ENCODE peak calls at places on chromosomes 6 and 20, in four cellular contexts. One of them, this sample, is unnamed.

GRCh38 chr6:17418281-17419188 is 25.1 kb downstream of the CAP2 start:
- DNase-seq in NCI-H748 treated with DMSO at 0.1 percent for 48 hours: no peak
- DNase-seq in psoas muscle: no peak
- DNase-seq in T-helper 22 cell: no peak
- DNase-seq in this sample: no peak

GRCh38 chr6:131116755-131117360 is 18.4 kb upstream of the AKAP7 start:
- DNase-seq in NCI-H748 treated with DMSO at 0.1 percent for 48 hours: no peak
- DNase-seq in psoas muscle: no peak
- DNase-seq in T-helper 22 cell: no peak
- DNase-seq in this sample: no peak

GRCh38 chr6:134060491-134061106 is 8.2 kb upstream of the SLC2A12 start:
- DNase-seq in psoas muscle: no peak
- DNase-seq in T-helper 22 cell: no peak
- DNase-seq in NCI-H748 treated with DMSO at 0.1 percent for 48 hours: no peak
- DNase-seq in this sample: no peak

GRCh38 chr6:21984551-21984950 is 312.3 kb downstream of the PRL start:
- DNase-seq in NCI-H748 treated with DMSO at 0.1 percent for 48 hours: no peak
- DNase-seq in psoas muscle: no peak
- DNase-seq in T-helper 22 cell: no peak
- DNase-seq in this sample: no peak

GRCh38 chr6:79586548-79586947 is 44.6 kb upstream of the SH3BGRL2 start:
- DNase-seq in T-helper 22 cell: no peak
- DNase-seq in psoas muscle: no peak
- DNase-seq in NCI-H748 treated with DMSO at 0.1 percent for 48 hours: no peak
- DNase-seq in this sample: no peak

GRCh38 chr20:36465109-36466080 is 75.9 kb upstream of the MYL9 start:
- DNase-seq in T-helper 22 cell: peak
- DNase-seq in NCI-H748 treated with DMSO at 0.1 percent for 48 hours: no peak
- DNase-seq in psoas muscle: peak
- DNase-seq in this sample: no peak

GRCh38 chr20:22974354-22974753 is 60.8 kb upstream of the SSTR4 start:
- DNase-seq in T-helper 22 cell: no peak
- DNase-seq in NCI-H748 treated with DMSO at 0.1 percent for 48 hours: peak
- DNase-seq in psoas muscle: no peak
- DNase-seq in this sample: no peak

GRCh38 chr6:165245287-165245686 is 64.1 kb downstream of the C6orf118 start:
- DNase-seq in psoas muscle: no peak
- DNase-seq in T-helper 22 cell: no peak
- DNase-seq in NCI-H748 treated with DMSO at 0.1 percent for 48 hours: no peak
- DNase-seq in this sample: no peak

GRCh38 chr20:32112862-32113261 is 3.3 kb downstream of the TM9SF4 start:
- DNase-seq in T-helper 22 cell: no peak
- DNase-seq in NCI-H748 treated with DMSO at 0.1 percent for 48 hours: no peak
- DNase-seq in psoas muscle: peak
- DNase-seq in this sample: no peak

GRCh38 chr20:19347943-19348456 is 135.6 kb downstream of the SLC24A3 start:
- DNase-seq in T-helper 22 cell: no peak
- DNase-seq in NCI-H748 treated with DMSO at 0.1 percent for 48 hours: no peak
- DNase-seq in psoas muscle: no peak
- DNase-seq in this sample: no peak

GRCh38 chr6:109429496-109429895 is 10.9 kb downstream of the PPIL6 start:
- DNase-seq in psoas muscle: no peak
- DNase-seq in NCI-H748 treated with DMSO at 0.1 percent for 48 hours: no peak
- DNase-seq in T-helper 22 cell: no peak
- DNase-seq in this sample: no peak

GRCh38 chr6:29813809-29814208 is 13.8 kb upstream of the HLA-G start:
- DNase-seq in psoas muscle: no peak
- DNase-seq in T-helper 22 cell: no peak
- DNase-seq in NCI-H748 treated with DMSO at 0.1 percent for 48 hours: no peak
- DNase-seq in this sample: no peak

GRCh38 chr20:3461191-3461874 is 9.5 kb upstream of the ATRN start:
- DNase-seq in NCI-H748 treated with DMSO at 0.1 percent for 48 hours: no peak
- DNase-seq in psoas muscle: no peak
- DNase-seq in T-helper 22 cell: no peak
- DNase-seq in this sample: no peak

GRCh38 chr6:143395699-143396098 is 54.8 kb downstream of the ADAT2 start:
- DNase-seq in T-helper 22 cell: no peak
- DNase-seq in psoas muscle: no peak
- DNase-seq in NCI-H748 treated with DMSO at 0.1 percent for 48 hours: no peak
- DNase-seq in this sample: no peak

GRCh38 chr20:51985013-51985415 is 182.7 kb upstream of the SALL4 start:
- DNase-seq in T-helper 22 cell: no peak
- DNase-seq in NCI-H748 treated with DMSO at 0.1 percent for 48 hours: no peak
- DNase-seq in psoas muscle: no peak
- DNase-seq in this sample: peak

GRCh38 chr20:5349448-5349847 is 32.7 kb upstream of the PROKR2 start:
- DNase-seq in psoas muscle: no peak
- DNase-seq in NCI-H748 treated with DMSO at 0.1 percent for 48 hours: no peak
- DNase-seq in T-helper 22 cell: no peak
- DNase-seq in this sample: no peak

GRCh38 chr6:111712398-111712797 is 106.7 kb upstream of the TRAF3IP2 start:
- DNase-seq in T-helper 22 cell: peak
- DNase-seq in psoas muscle: no peak
- DNase-seq in NCI-H748 treated with DMSO at 0.1 percent for 48 hours: no peak
- DNase-seq in this sample: no peak

GRCh38 chr20:33499347-33499746 is 9.5 kb downstream of the CBFA2T2 start:
- DNase-seq in NCI-H748 treated with DMSO at 0.1 percent for 48 hours: no peak
- DNase-seq in T-helper 22 cell: no peak
- DNase-seq in psoas muscle: no peak
- DNase-seq in this sample: no peak

GRCh38 chr20:43387737-43388136 is 70.0 kb upstream of the SRSF6 start:
- DNase-seq in NCI-H748 treated with DMSO at 0.1 percent for 48 hours: no peak
- DNase-seq in psoas muscle: no peak
- DNase-seq in T-helper 22 cell: no peak
- DNase-seq in this sample: no peak

GRCh38 chr6:137496909-137497721 is 2.9 kb upstream of the OLIG3 start:
- DNase-seq in NCI-H748 treated with DMSO at 0.1 percent for 48 hours: no peak
- DNase-seq in psoas muscle: no peak
- DNase-seq in T-helper 22 cell: no peak
- DNase-seq in this sample: no peak

GRCh38 chr6:107547061-107547840 is 57.3 kb downstream of the SOBP start:
- DNase-seq in T-helper 22 cell: no peak
- DNase-seq in psoas muscle: no peak
- DNase-seq in NCI-H748 treated with DMSO at 0.1 percent for 48 hours: peak
- DNase-seq in this sample: no peak

GRCh38 chr6:154466139-154466538 is 44.3 kb downstream of the CNKSR3 start:
- DNase-seq in NCI-H748 treated with DMSO at 0.1 percent for 48 hours: no peak
- DNase-seq in T-helper 22 cell: no peak
- DNase-seq in psoas muscle: no peak
- DNase-seq in this sample: no peak

GRCh38 chr6:22582806-22583205 is 13.4 kb downstream of the HDGFL1 start:
- DNase-seq in NCI-H748 treated with DMSO at 0.1 percent for 48 hours: no peak
- DNase-seq in psoas muscle: no peak
- DNase-seq in T-helper 22 cell: no peak
- DNase-seq in this sample: no peak

GRCh38 chr20:11338506-11339306 is 579.0 kb upstream of the BTBD3 start:
- DNase-seq in T-helper 22 cell: no peak
- DNase-seq in psoas muscle: no peak
- DNase-seq in NCI-H748 treated with DMSO at 0.1 percent for 48 hours: no peak
- DNase-seq in this sample: no peak

GRCh38 chr20:16363832-16364687 is 209.2 kb downstream of the KIF16B start:
- DNase-seq in NCI-H748 treated with DMSO at 0.1 percent for 48 hours: no peak
- DNase-seq in psoas muscle: no peak
- DNase-seq in T-helper 22 cell: no peak
- DNase-seq in this sample: no peak

GRCh38 chr6:57261896-57262295 is 39.8 kb upstream of the RAB23 start:
- DNase-seq in T-helper 22 cell: no peak
- DNase-seq in psoas muscle: no peak
- DNase-seq in NCI-H748 treated with DMSO at 0.1 percent for 48 hours: no peak
- DNase-seq in this sample: no peak

GRCh38 chr6:131736010-131736409 is 25.2 kb upstream of the CTAGE9 start:
- DNase-seq in T-helper 22 cell: no peak
- DNase-seq in NCI-H748 treated with DMSO at 0.1 percent for 48 hours: no peak
- DNase-seq in psoas muscle: no peak
- DNase-seq in this sample: no peak

GRCh38 chr6:169960003-169960344 is 208.6 kb downstream of the ERMARD start:
- DNase-seq in psoas muscle: no peak
- DNase-seq in T-helper 22 cell: no peak
- DNase-seq in NCI-H748 treated with DMSO at 0.1 percent for 48 hours: no peak
- DNase-seq in this sample: no peak

GRCh38 chr6:34688956-34689355 is 7.6 kb downstream of the ILRUN start:
- DNase-seq in psoas muscle: no peak
- DNase-seq in T-helper 22 cell: no peak
- DNase-seq in NCI-H748 treated with DMSO at 0.1 percent for 48 hours: no peak
- DNase-seq in this sample: no peak

GRCh38 chr6:34284563-34285545 is 36.0 kb upstream of the SMIM29 start:
- DNase-seq in NCI-H748 treated with DMSO at 0.1 percent for 48 hours: no peak
- DNase-seq in psoas muscle: peak
- DNase-seq in T-helper 22 cell: no peak
- DNase-seq in this sample: no peak

GRCh38 chr6:161088676-161089328 is 97.2 kb downstream of the MAP3K4 start:
- DNase-seq in T-helper 22 cell: no peak
- DNase-seq in psoas muscle: no peak
- DNase-seq in NCI-H748 treated with DMSO at 0.1 percent for 48 hours: no peak
- DNase-seq in this sample: no peak

GRCh38 chr6:29388533-29388932 is 6.9 kb upstream of the OR12D2 start:
- DNase-seq in NCI-H748 treated with DMSO at 0.1 percent for 48 hours: no peak
- DNase-seq in T-helper 22 cell: no peak
- DNase-seq in psoas muscle: no peak
- DNase-seq in this sample: no peak

GRCh38 chr6:41489284-41489851 is 56.8 kb upstream of the FOXP4 start:
- DNase-seq in psoas muscle: no peak
- DNase-seq in T-helper 22 cell: no peak
- DNase-seq in NCI-H748 treated with DMSO at 0.1 percent for 48 hours: no peak
- DNase-seq in this sample: no peak

GRCh38 chr6:100721256-100721655 is 159.9 kb downstream of the ASCC3 start:
- DNase-seq in psoas muscle: no peak
- DNase-seq in T-helper 22 cell: no peak
- DNase-seq in NCI-H748 treated with DMSO at 0.1 percent for 48 hours: no peak
- DNase-seq in this sample: no peak

GRCh38 chr20:2767768-2768631 is 32.4 kb downstream of the CPXM1 start:
- DNase-seq in T-helper 22 cell: no peak
- DNase-seq in psoas muscle: no peak
- DNase-seq in NCI-H748 treated with DMSO at 0.1 percent for 48 hours: no peak
- DNase-seq in this sample: peak

GRCh38 chr20:63178889-63179751 is 36.8 kb downstream of the YTHDF1 start:
- DNase-seq in NCI-H748 treated with DMSO at 0.1 percent for 48 hours: peak
- DNase-seq in psoas muscle: peak
- DNase-seq in T-helper 22 cell: peak
- DNase-seq in this sample: peak

GRCh38 chr6:21754891-21755290 is 161.3 kb downstream of the SOX4 start:
- DNase-seq in psoas muscle: no peak
- DNase-seq in T-helper 22 cell: no peak
- DNase-seq in NCI-H748 treated with DMSO at 0.1 percent for 48 hours: no peak
- DNase-seq in this sample: no peak

GRCh38 chr6:4870821-4871494 is 94.8 kb downstream of the CDYL start:
- DNase-seq in NCI-H748 treated with DMSO at 0.1 percent for 48 hours: no peak
- DNase-seq in psoas muscle: no peak
- DNase-seq in T-helper 22 cell: no peak
- DNase-seq in this sample: no peak

GRCh38 chr6:124536792-124537191 is 425.4 kb upstream of the RNF217 start:
- DNase-seq in psoas muscle: no peak
- DNase-seq in T-helper 22 cell: no peak
- DNase-seq in NCI-H748 treated with DMSO at 0.1 percent for 48 hours: peak
- DNase-seq in this sample: no peak